ENCODE peak calls at places on chromosomes 1 and 21, in seven cellular contexts. One of them, this sample, is unnamed.

GRCh38 chr1:214506972-214507431 is 44.4 kb downstream of the PTPN14 start:
- DNase-seq in tibial artery: no peak
- DNase-seq in neuronal stem cell: no peak
- DNase-seq in stomach: peak; percentile 46
- DNase-seq in CD4-positive, alpha-beta memory T cell: no peak
- DNase-seq in SJCRH30: no peak
- DNase-seq in H1: no peak
- DNase-seq in this sample: no peak

GRCh38 chr21:22791986-22792560 is 1793.9 kb downstream of the NCAM2 start:
- DNase-seq in tibial artery: no peak
- DNase-seq in neuronal stem cell: peak; percentile 39
- DNase-seq in stomach: no peak
- DNase-seq in CD4-positive, alpha-beta memory T cell: peak; percentile 28
- DNase-seq in SJCRH30: peak; percentile 65
- DNase-seq in H1: no peak
- DNase-seq in this sample: no peak

GRCh38 chr1:168428063-168428731 is 115.6 kb downstream of the XCL2 start:
- DNase-seq in tibial artery: no peak
- DNase-seq in neuronal stem cell: no peak
- DNase-seq in stomach: no peak
- DNase-seq in CD4-positive, alpha-beta memory T cell: no peak
- DNase-seq in SJCRH30: no peak
- DNase-seq in H1: no peak
- DNase-seq in this sample: no peak

GRCh38 chr1:1432951-1433803 is 2.3 kb upstream of the VWA1 start:
- DNase-seq in tibial artery: peak; percentile 75
- DNase-seq in neuronal stem cell: peak; percentile 81
- DNase-seq in stomach: peak; percentile 93
- DNase-seq in CD4-positive, alpha-beta memory T cell: no peak
- DNase-seq in SJCRH30: peak; percentile 90
- DNase-seq in H1: peak; percentile 78
- DNase-seq in this sample: peak; percentile 69

GRCh38 chr1:236103646-236104218 is 38.6 kb upstream of the GPR137B start:
- DNase-seq in tibial artery: no peak
- DNase-seq in neuronal stem cell: peak; percentile 65
- DNase-seq in stomach: peak; percentile 66
- DNase-seq in CD4-positive, alpha-beta memory T cell: peak; percentile 67
- DNase-seq in SJCRH30: peak; percentile 79
- DNase-seq in H1: peak; percentile 68
- DNase-seq in this sample: peak; percentile 64

GRCh38 chr1:237281481-237281880 is 239.5 kb downstream of the RYR2 start:
- DNase-seq in tibial artery: no peak
- DNase-seq in neuronal stem cell: peak; percentile 3
- DNase-seq in stomach: no peak
- DNase-seq in CD4-positive, alpha-beta memory T cell: no peak
- DNase-seq in SJCRH30: no peak
- DNase-seq in H1: no peak
- DNase-seq in this sample: no peak

GRCh38 chr1:10727703-10728348 is 68.6 kb downstream of the CASZ1 start:
- DNase-seq in tibial artery: no peak
- DNase-seq in neuronal stem cell: no peak
- DNase-seq in stomach: peak; percentile 80
- DNase-seq in CD4-positive, alpha-beta memory T cell: no peak
- DNase-seq in SJCRH30: no peak
- DNase-seq in H1: no peak
- DNase-seq in this sample: no peak

GRCh38 chr1:83716641-83717040 is 282.3 kb downstream of the TTLL7 start:
- DNase-seq in tibial artery: no peak
- DNase-seq in neuronal stem cell: no peak
- DNase-seq in stomach: no peak
- DNase-seq in CD4-positive, alpha-beta memory T cell: no peak
- DNase-seq in SJCRH30: no peak
- DNase-seq in H1: no peak
- DNase-seq in this sample: no peak

GRCh38 chr21:17699524-17700189 is 87.0 kb upstream of the BTG3 start:
- DNase-seq in tibial artery: no peak
- DNase-seq in neuronal stem cell: no peak
- DNase-seq in stomach: no peak
- DNase-seq in CD4-positive, alpha-beta memory T cell: no peak
- DNase-seq in SJCRH30: no peak
- DNase-seq in H1: no peak
- DNase-seq in this sample: no peak

GRCh38 chr1:15525043-15525958 is 1.3 kb upstream of the CASP9 start:
- DNase-seq in tibial artery: peak; percentile 100
- DNase-seq in neuronal stem cell: peak; percentile 98
- DNase-seq in stomach: no peak
- DNase-seq in CD4-positive, alpha-beta memory T cell: no peak
- DNase-seq in SJCRH30: peak; percentile 35
- DNase-seq in H1: no peak
- DNase-seq in this sample: peak; percentile 99

GRCh38 chr1:58814251-58815068 is 30.6 kb upstream of the JUN start:
- DNase-seq in tibial artery: peak; percentile 77
- DNase-seq in neuronal stem cell: peak; percentile 24
- DNase-seq in stomach: peak; percentile 86
- DNase-seq in CD4-positive, alpha-beta memory T cell: no peak
- DNase-seq in SJCRH30: no peak
- DNase-seq in H1: peak; percentile 79
- DNase-seq in this sample: no peak

DNA sequence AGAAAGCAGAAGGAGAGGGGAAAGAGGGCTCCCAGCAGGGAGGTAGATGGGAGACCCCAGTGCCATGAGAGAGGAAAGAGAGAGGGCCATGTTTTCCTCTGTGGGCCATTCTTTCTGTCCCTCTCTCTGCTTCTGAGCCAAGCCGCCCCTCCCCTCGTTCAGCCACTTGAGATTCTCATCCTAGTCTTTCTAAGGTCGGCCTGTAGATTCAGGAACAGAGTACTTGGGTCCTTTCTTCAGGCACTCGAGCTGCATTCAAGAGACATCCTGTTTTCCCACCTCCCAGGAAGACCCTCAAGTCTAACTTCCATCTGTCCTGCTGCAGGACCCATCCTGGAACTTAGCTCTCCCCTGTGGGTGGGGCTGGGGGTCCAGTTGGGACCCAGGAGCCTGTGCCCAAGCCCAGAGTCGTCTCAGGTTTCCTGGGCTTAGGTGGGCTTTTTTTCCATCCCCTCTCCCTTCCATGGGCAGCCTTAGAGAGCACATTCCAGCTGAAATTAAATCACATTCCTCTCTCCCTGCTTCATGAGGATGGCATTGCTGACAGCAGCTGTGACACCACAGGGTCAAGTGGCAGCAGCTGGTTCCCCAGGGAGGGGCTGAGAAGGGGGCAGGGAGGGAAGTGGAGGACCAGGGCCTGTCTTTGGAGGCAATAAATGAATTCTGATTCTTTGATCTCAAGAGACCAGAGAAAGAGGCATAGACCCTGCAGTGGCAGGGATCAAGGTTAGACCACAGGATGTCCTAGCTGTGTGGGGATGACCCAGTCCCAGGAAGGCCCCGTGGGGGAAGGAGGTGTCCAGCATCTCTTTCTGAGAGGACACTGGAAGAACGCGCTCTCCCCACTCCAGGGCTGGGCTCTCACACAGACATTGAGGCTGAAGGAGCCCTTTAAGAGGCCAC is 12.9 kb downstream of the NES start:
- DNase-seq in tibial artery: no peak
- DNase-seq in neuronal stem cell: no peak
- DNase-seq in stomach: no peak
- DNase-seq in CD4-positive, alpha-beta memory T cell: no peak
- DNase-seq in SJCRH30: peak; percentile 96
- DNase-seq in H1: peak; percentile 55
- DNase-seq in this sample: no peak
- H3K4me1 ChIP-seq in tibial artery: peaks cover 87% of the 10 kb centered on the region
- H3K4me1 ChIP-seq in neuronal stem cell: peaks cover 73% of the 10 kb centered on the region
- H3K4me1 ChIP-seq in stomach: peaks cover 77% of the 10 kb centered on the region
- H3K4me1 ChIP-seq in CD4-positive, alpha-beta memory T cell: peaks cover 37% of the 10 kb centered on the region
- H3K4me1 ChIP-seq in SJCRH30: peaks cover 74% of the 10 kb centered on the region
- H3K4me1 ChIP-seq in H1: peaks cover 19% of the 10 kb centered on the region
- H3K4me1 ChIP-seq in this sample: peaks cover 99% of the 10 kb centered on the region

DNA sequence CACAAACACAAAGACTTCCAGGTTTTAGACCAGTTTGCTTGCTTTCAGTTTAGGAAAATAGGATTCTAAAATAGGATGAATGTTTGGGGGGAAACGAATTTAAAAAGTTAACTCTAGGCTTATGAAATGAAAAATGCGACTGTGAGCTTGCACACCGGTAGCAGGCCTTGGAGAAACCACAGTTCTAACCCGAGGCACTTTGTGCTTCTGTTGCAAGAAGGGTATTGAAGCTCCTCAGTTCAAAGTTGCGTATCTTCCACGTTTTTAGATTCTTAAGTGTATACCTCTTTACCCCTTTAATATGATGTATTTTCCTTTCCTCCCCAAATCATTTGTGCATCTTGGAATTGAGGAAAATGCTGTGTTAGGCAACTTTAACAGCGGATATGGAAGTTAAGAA is 2.4 kb downstream of the MRPS6 start:
- DNase-seq in tibial artery: no peak
- DNase-seq in neuronal stem cell: no peak
- DNase-seq in stomach: no peak
- DNase-seq in CD4-positive, alpha-beta memory T cell: no peak
- DNase-seq in SJCRH30: no peak
- DNase-seq in H1: no peak
- DNase-seq in this sample: no peak
- H3K4me3 ChIP-seq in tibial artery: peak overlapping the region; percentile 84
- H3K4me3 ChIP-seq in neuronal stem cell: no peak overlapping the region
- H3K4me3 ChIP-seq in stomach: peak overlapping the region; percentile 81
- H3K4me3 ChIP-seq in CD4-positive, alpha-beta memory T cell: no peak overlapping the region
- H3K4me3 ChIP-seq in SJCRH30: no peak overlapping the region
- H3K4me3 ChIP-seq in H1: no peak overlapping the region
- H3K4me3 ChIP-seq in this sample: no peak overlapping the region

DNA sequence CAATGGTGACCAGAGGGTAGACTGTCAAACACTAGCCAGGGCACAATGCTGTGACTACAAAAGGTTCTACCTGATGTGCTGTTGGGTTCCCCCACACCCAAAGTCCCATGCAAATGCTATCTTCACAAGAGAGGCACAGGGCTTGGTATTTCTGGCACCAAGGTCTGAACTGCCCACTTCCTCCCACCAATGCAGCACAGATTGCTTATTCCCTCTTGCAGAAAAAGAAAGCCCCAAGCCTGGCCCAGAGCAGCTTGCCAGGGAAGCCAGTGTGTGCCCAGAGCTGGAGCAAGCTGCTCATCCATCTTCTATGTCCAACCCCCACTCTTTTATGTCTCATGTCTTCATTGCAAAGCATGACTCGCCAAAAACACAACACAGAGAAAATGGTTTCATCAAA is 149.4 kb upstream of the CAMK1G start:
- DNase-seq in tibial artery: no peak
- DNase-seq in neuronal stem cell: no peak
- DNase-seq in stomach: no peak
- DNase-seq in CD4-positive, alpha-beta memory T cell: no peak
- DNase-seq in SJCRH30: no peak
- DNase-seq in H1: no peak
- DNase-seq in this sample: no peak
- H3K4me1 ChIP-seq in tibial artery: no peaks in the 10 kb centered on the region
- H3K4me1 ChIP-seq in neuronal stem cell: peaks cover 23% of the 10 kb centered on the region
- H3K4me1 ChIP-seq in stomach: no peaks in the 10 kb centered on the region
- H3K4me1 ChIP-seq in CD4-positive, alpha-beta memory T cell: no peaks in the 10 kb centered on the region
- H3K4me1 ChIP-seq in SJCRH30: peaks cover 29% of the 10 kb centered on the region
- H3K4me1 ChIP-seq in H1: peaks cover 32% of the 10 kb centered on the region
- H3K4me1 ChIP-seq in this sample: no peaks in the 10 kb centered on the region

GRCh38 chr1:31795096-31795675 is 20.6 kb downstream of the SPOCD1 start:
- DNase-seq in tibial artery: peak; percentile 15
- DNase-seq in neuronal stem cell: no peak
- DNase-seq in stomach: no peak
- DNase-seq in CD4-positive, alpha-beta memory T cell: no peak
- DNase-seq in SJCRH30: no peak
- DNase-seq in H1: no peak
- DNase-seq in this sample: no peak
- H3K4me3 ChIP-seq in tibial artery: no peak overlapping the region
- H3K4me3 ChIP-seq in neuronal stem cell: no peak overlapping the region
- H3K4me3 ChIP-seq in stomach: no peak overlapping the region
- H3K4me3 ChIP-seq in CD4-positive, alpha-beta memory T cell: no peak overlapping the region
- H3K4me3 ChIP-seq in SJCRH30: no peak overlapping the region
- H3K4me3 ChIP-seq in H1: no peak overlapping the region
- H3K4me3 ChIP-seq in this sample: no peak overlapping the region

DNA sequence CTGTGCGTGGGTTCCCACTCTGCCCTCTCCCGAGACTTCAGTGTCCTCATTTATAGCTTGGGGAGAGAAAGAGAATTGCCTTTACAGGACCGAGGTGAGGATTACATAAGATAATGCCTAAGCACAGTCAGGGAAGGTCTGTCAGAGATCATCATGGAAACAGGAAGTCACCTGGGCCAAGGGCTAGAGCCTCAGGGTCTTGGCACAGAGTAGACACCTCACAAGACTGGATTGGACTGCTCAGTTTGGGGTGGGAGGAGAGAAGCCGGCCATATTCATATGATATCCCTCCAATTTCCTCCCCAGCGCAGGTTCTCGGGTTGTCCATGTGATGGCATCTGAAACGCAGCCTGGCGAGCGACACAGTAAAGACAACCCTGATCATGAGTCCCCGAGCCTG is 3.8 kb downstream of the CNR2 start:
- DNase-seq in tibial artery: no peak
- DNase-seq in neuronal stem cell: no peak
- DNase-seq in stomach: no peak
- DNase-seq in CD4-positive, alpha-beta memory T cell: no peak
- DNase-seq in SJCRH30: no peak
- DNase-seq in H1: no peak
- DNase-seq in this sample: no peak
- H3K4me1 ChIP-seq in tibial artery: no peaks in the 10 kb centered on the region
- H3K4me1 ChIP-seq in neuronal stem cell: peaks cover 2% of the 10 kb centered on the region
- H3K4me1 ChIP-seq in stomach: peaks cover 6% of the 10 kb centered on the region
- H3K4me1 ChIP-seq in CD4-positive, alpha-beta memory T cell: peaks cover 26% of the 10 kb centered on the region
- H3K4me1 ChIP-seq in SJCRH30: no peaks in the 10 kb centered on the region
- H3K4me1 ChIP-seq in H1: peaks cover 4% of the 10 kb centered on the region
- H3K4me1 ChIP-seq in this sample: no peaks in the 10 kb centered on the region

GRCh38 chr1:203349757-203350522 is 982 bp downstream of the FMOD start:
- DNase-seq in tibial artery: no peak
- DNase-seq in neuronal stem cell: no peak
- DNase-seq in stomach: no peak
- DNase-seq in CD4-positive, alpha-beta memory T cell: no peak
- DNase-seq in SJCRH30: no peak
- DNase-seq in H1: no peak
- DNase-seq in this sample: no peak
- H3K4me3 ChIP-seq in tibial artery: peak overlapping the region; percentile 56
- H3K4me3 ChIP-seq in neuronal stem cell: no peak overlapping the region
- H3K4me3 ChIP-seq in stomach: peak overlapping the region; percentile 35
- H3K4me3 ChIP-seq in CD4-positive, alpha-beta memory T cell: no peak overlapping the region
- H3K4me3 ChIP-seq in SJCRH30: no peak overlapping the region
- H3K4me3 ChIP-seq in H1: no peak overlapping the region
- H3K4me3 ChIP-seq in this sample: peak overlapping the region; percentile 29

GRCh38 chr21:41763398-41763931 is 3.4 kb downstream of the RIPK4 start:
- DNase-seq in tibial artery: no peak
- DNase-seq in neuronal stem cell: no peak
- DNase-seq in stomach: no peak
- DNase-seq in CD4-positive, alpha-beta memory T cell: no peak
- DNase-seq in SJCRH30: no peak
- DNase-seq in H1: no peak
- DNase-seq in this sample: no peak
- H3K4me1 ChIP-seq in tibial artery: peaks cover 44% of the 10 kb centered on the region
- H3K4me1 ChIP-seq in neuronal stem cell: peaks cover 23% of the 10 kb centered on the region
- H3K4me1 ChIP-seq in stomach: peaks cover 78% of the 10 kb centered on the region
- H3K4me1 ChIP-seq in CD4-positive, alpha-beta memory T cell: peaks cover 38% of the 10 kb centered on the region
- H3K4me1 ChIP-seq in SJCRH30: no peaks in the 10 kb centered on the region
- H3K4me1 ChIP-seq in H1: peaks cover 31% of the 10 kb centered on the region
- H3K4me1 ChIP-seq in this sample: peaks cover 47% of the 10 kb centered on the region

GRCh38 chr21:31045841-31046240 is 7.6 kb upstream of the KRTAP19-8 start:
- DNase-seq in tibial artery: no peak
- DNase-seq in neuronal stem cell: no peak
- DNase-seq in stomach: no peak
- DNase-seq in CD4-positive, alpha-beta memory T cell: no peak
- DNase-seq in SJCRH30: no peak
- DNase-seq in H1: no peak
- DNase-seq in this sample: no peak
- H3K4me3 ChIP-seq in tibial artery: no peak overlapping the region
- H3K4me3 ChIP-seq in neuronal stem cell: no peak overlapping the region
- H3K4me3 ChIP-seq in stomach: no peak overlapping the region
- H3K4me3 ChIP-seq in CD4-positive, alpha-beta memory T cell: no peak overlapping the region
- H3K4me3 ChIP-seq in SJCRH30: no peak overlapping the region
- H3K4me3 ChIP-seq in H1: no peak overlapping the region
- H3K4me3 ChIP-seq in this sample: no peak overlapping the region

GRCh38 chr1:12480031-12480430 is 138.0 kb downstream of the DHRS3 start:
- DNase-seq in tibial artery: no peak
- DNase-seq in neuronal stem cell: no peak
- DNase-seq in stomach: no peak
- DNase-seq in CD4-positive, alpha-beta memory T cell: no peak
- DNase-seq in SJCRH30: no peak
- DNase-seq in H1: no peak
- DNase-seq in this sample: no peak
- H3K4me1 ChIP-seq in tibial artery: peaks cover 72% of the 10 kb centered on the region
- H3K4me1 ChIP-seq in neuronal stem cell: no peaks in the 10 kb centered on the region
- H3K4me1 ChIP-seq in stomach: peaks cover 54% of the 10 kb centered on the region
- H3K4me1 ChIP-seq in CD4-positive, alpha-beta memory T cell: peaks cover 73% of the 10 kb centered on the region
- H3K4me1 ChIP-seq in SJCRH30: peaks cover 37% of the 10 kb centered on the region
- H3K4me1 ChIP-seq in H1: peaks cover 3% of the 10 kb centered on the region
- H3K4me1 ChIP-seq in this sample: no peaks in the 10 kb centered on the region